ENCODE peak calls at places on chromosomes 1 and 21, in five cellular contexts. P is GM20000; B is neural crest cell; T is tibial nerve; H is CD8-positive, alpha-beta T cell. X is an unnamed sample.

GRCh38 chr1:196059210-196059609 is 549.0 kb downstream of the KCNT2 start:
- DNase-seq in P (no peak), B (no peak), T (no peak), H (no peak), X (no peak)

GRCh38 chr21:23522750-23523149 is 2084.5 kb downstream of the MRPL39 start:
- DNase-seq in P (no peak), B (no peak), T (no peak), H (no peak), X (no peak)

GRCh38 chr1:9593492-9594465 is 5.1 kb downstream of the TMEM201 start:
- DNase-seq in P (peak), B (peak), T (no peak), H (no peak), X (peak)

GRCh38 chr21:32819702-32820101 is 48.1 kb upstream of the PAXBP1 start:
- DNase-seq in P (no peak), B (no peak), T (peak), H (no peak), X (no peak)

GRCh38 chr1:172906778-172907592 is 143.8 kb downstream of the TNFSF18 start:
- DNase-seq in P (no peak), B (no peak), T (no peak), H (no peak), X (no peak)

GRCh38 chr1:43267818-43268425 is 1.9 kb upstream of the TMEM125 start:
- DNase-seq in P (no peak), B (no peak), T (no peak), H (no peak), X (no peak)

GRCh38 chr1:12309783-12310742 is 80.2 kb downstream of the VPS13D start:
- DNase-seq in P (no peak), B (no peak), T (no peak), H (no peak), X (no peak)

GRCh38 chr21:42830456-42831455 is 48.6 kb downstream of the WDR4 start:
- DNase-seq in P (no peak), B (no peak), T (no peak), H (no peak), X (peak)

GRCh38 chr1:108865316-108865910 is 8.5 kb upstream of the AKNAD1 start:
- DNase-seq in P (no peak), B (no peak), T (no peak), H (no peak), X (no peak)

GRCh38 chr1:229229137-229229720 is 41.7 kb upstream of the RAB4A start:
- DNase-seq in P (no peak), B (no peak), T (no peak), H (no peak), X (no peak)

GRCh38 chr21:45695086-45695485 is 51.6 kb downstream of the PCBP3 start:
- DNase-seq in P (no peak), B (no peak), T (no peak), H (no peak), X (no peak)

GRCh38 chr1:19514391-19514831 is 29.1 kb upstream of the CAPZB start:
- DNase-seq in P (no peak), B (no peak), T (peak), H (no peak), X (no peak)

GRCh38 chr1:58515794-58516401 is 30.6 kb downstream of the OMA1 start:
- DNase-seq in P (peak), B (peak), T (no peak), H (no peak), X (no peak)

GRCh38 chr21:34336245-34336644 is 27.6 kb upstream of the KCNE2 start:
- DNase-seq in P (no peak), B (no peak), T (no peak), H (no peak), X (no peak)

GRCh38 chr1:94096797-94097549 is 24.0 kb downstream of the ABCA4 start:
- DNase-seq in P (no peak), B (no peak), T (peak), H (no peak), X (no peak)

GRCh38 chr1:2210786-2211185 is 16.2 kb upstream of the FAAP20 start:
- DNase-seq in P (no peak), B (no peak), T (no peak), H (no peak), X (no peak)

GRCh38 chr1:235054466-235054865 is 74.2 kb downstream of the TOMM20 start:
- DNase-seq in P (no peak), B (no peak), T (no peak), H (no peak), X (no peak)

GRCh38 chr1:55313903-55314302 is 98.7 kb upstream of the USP24 start:
- DNase-seq in P (no peak), B (no peak), T (no peak), H (no peak), X (no peak)

GRCh38 chr21:44444286-44444931 is 10.9 kb upstream of the LRRC3 start:
- DNase-seq in P (no peak), B (peak), T (no peak), H (no peak), X (peak)

GRCh38 chr1:173888749-173889148 is 20.6 kb downstream of the ZBTB37 start:
- DNase-seq in P (no peak), B (no peak), T (no peak), H (no peak), X (no peak)

GRCh38 chr1:168081373-168082007 is 55.2 kb downstream of the GPR161 start:
- DNase-seq in P (no peak), B (no peak), T (no peak), H (no peak), X (no peak)

GRCh38 chr1:117587479-117588356 is 18.1 kb upstream of the TENT5C start:
- DNase-seq in P (no peak), B (no peak), T (no peak), H (no peak), X (no peak)

GRCh38 chr1:19859876-19860275 is 22.3 kb upstream of the OTUD3 start:
- DNase-seq in P (no peak), B (no peak), T (no peak), H (no peak), X (no peak)

GRCh38 chr1:93591833-93592635 is 89.6 kb downstream of the BCAR3 start:
- DNase-seq in P (peak), B (no peak), T (no peak), H (no peak), X (peak)

GRCh38 chr1:116820362-116820761 is 66.1 kb downstream of the CD2 start:
- DNase-seq in P (no peak), B (no peak), T (no peak), H (no peak), X (no peak)

GRCh38 chr1:227887697-227888403 is 59.9 kb downstream of the WNT9A start:
- DNase-seq in P (no peak), B (no peak), T (peak), H (no peak), X (peak)

GRCh38 chr1:76006234-76006633 is 68.3 kb upstream of the ST6GALNAC3 start:
- DNase-seq in P (no peak), B (no peak), T (no peak), H (no peak), X (no peak)

GRCh38 chr1:95048332-95048731 is 24.4 kb downstream of the ALG14 start:
- DNase-seq in P (no peak), B (no peak), T (no peak), H (no peak), X (no peak)

GRCh38 chr1:96492236-96492635 is 229.3 kb upstream of the PTBP2 start:
- DNase-seq in P (no peak), B (no peak), T (no peak), H (no peak), X (no peak)

GRCh38 chr1:49052102-49052501 is 275.4 kb upstream of the BEND5 start:
- DNase-seq in P (no peak), B (no peak), T (no peak), H (no peak), X (no peak)

GRCh38 chr1:178580096-178580495 is 67.2 kb downstream of the TEX35 start:
- DNase-seq in P (no peak), B (no peak), T (no peak), H (no peak), X (no peak)

GRCh38 chr1:32489774-32490454 is 25.0 kb downstream of the ZBTB8B start:
- DNase-seq in P (no peak), B (no peak), T (no peak), H (no peak), X (no peak)

GRCh38 chr1:205932776-205933175 is 10.5 kb downstream of the SLC26A9 start:
- DNase-seq in P (no peak), B (no peak), T (no peak), H (no peak), X (no peak)

GRCh38 chr1:6646499-6647148 is 22.0 kb downstream of the THAP3 start:
- DNase-seq in P (peak), B (no peak), T (no peak), H (no peak), X (no peak)

GRCh38 chr21:35236090-35236489 is 187.0 kb upstream of the RUNX1 start:
- DNase-seq in P (peak), B (no peak), T (no peak), H (no peak), X (no peak)

GRCh38 chr1:109739738-109740614 is 862 bp downstream of the GSTM3 start:
- DNase-seq in P (peak), B (peak), T (peak), H (peak), X (peak)

GRCh38 chr1:152743371-152744145 is 14.3 kb upstream of the KPRP start:
- DNase-seq in P (no peak), B (no peak), T (no peak), H (no peak), X (no peak)

GRCh38 chr1:67130673-67131072 is 4.1 kb downstream of the C1orf141 start:
- DNase-seq in P (no peak), B (no peak), T (no peak), H (no peak), X (no peak)

GRCh38 chr1:67126974-67127373 is 7.8 kb downstream of the C1orf141 start:
- DNase-seq in P (no peak), B (no peak), T (no peak), H (no peak), X (no peak)

GRCh38 chr1:67124455-67124854 is 10.3 kb downstream of the C1orf141 start:
- DNase-seq in P (no peak), B (no peak), T (no peak), H (no peak), X (no peak)

GRCh38 chr1:67120855-67121619 is 13.7 kb downstream of the C1orf141 start:
- DNase-seq in P (no peak), B (no peak), T (no peak), H (no peak), X (no peak)

GRCh38 chr1:67126111-67126746 is 8.5 kb downstream of the C1orf141 start:
- DNase-seq in P (no peak), B (no peak), T (no peak), H (no peak), X (no peak)
- TF ChIP-seq CTCF in P (no peak), B (no peak), T (no peak), H (no peak), X (no peak)

GRCh38 chr1:14853518-14853917 is 255.0 kb downstream of the KAZN start:
- DNase-seq in P (no peak), B (no peak), T (no peak), H (no peak), X (no peak)

GRCh38 chr1:14855824-14856223 is 257.3 kb downstream of the KAZN start:
- DNase-seq in P (no peak), B (no peak), T (no peak), H (no peak), X (no peak)

GRCh38 chr1:14857436-14858195 is 259.1 kb downstream of the KAZN start:
- DNase-seq in P (no peak), B (no peak), T (no peak), H (no peak), X (no peak)

GRCh38 chr1:14852301-14852700 is 253.8 kb downstream of the KAZN start:
- DNase-seq in P (no peak), B (no peak), T (no peak), H (no peak), X (no peak)

DNA sequence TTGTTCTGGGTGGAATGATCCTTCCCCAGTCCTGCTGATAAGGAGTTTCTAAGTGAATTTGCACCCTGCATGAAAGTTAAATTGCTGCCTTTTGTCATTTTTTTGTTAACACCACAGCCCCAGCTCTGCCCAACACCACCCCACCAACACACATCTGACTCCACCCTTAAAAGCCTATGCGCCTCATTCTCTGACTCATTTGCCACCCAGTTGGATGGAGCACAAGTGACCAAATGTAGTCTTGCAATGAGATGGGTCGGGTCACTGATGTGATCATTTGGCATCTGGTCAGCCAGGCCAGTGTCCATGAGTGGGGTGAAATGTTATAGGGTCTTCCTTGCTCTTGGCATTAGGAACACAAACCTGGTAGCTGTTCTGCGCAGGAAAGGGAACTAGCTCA is 256.8 kb downstream of the KAZN start:
- DNase-seq in P (no peak), B (no peak), T (no peak), H (no peak), X (no peak)
- TF ChIP-seq CTCF in P (no peak), B (no peak), T (no peak), H (no peak), X (no peak)

GRCh38 chr1:31161571-31161970 is 78.1 kb downstream of the NKAIN1 start:
- DNase-seq in P (no peak), B (no peak), T (no peak), H (no peak), X (no peak)
- TF ChIP-seq CTCF in P (no peak), B (no peak), T (no peak), H (no peak), X (no peak)

GRCh38 chr1:38958967-38959366 is 17.3 kb upstream of the RHBDL2 start:
- DNase-seq in P (no peak), B (no peak), T (no peak), H (no peak), X (no peak)

GRCh38 chr1:38962113-38962512 is 20.5 kb upstream of the RHBDL2 start:
- DNase-seq in P (no peak), B (no peak), T (no peak), H (no peak), X (no peak)

GRCh38 chr1:38962560-38962959 is 20.9 kb upstream of the RHBDL2 start:
- DNase-seq in P (no peak), B (no peak), T (no peak), H (no peak), X (no peak)

DNA sequence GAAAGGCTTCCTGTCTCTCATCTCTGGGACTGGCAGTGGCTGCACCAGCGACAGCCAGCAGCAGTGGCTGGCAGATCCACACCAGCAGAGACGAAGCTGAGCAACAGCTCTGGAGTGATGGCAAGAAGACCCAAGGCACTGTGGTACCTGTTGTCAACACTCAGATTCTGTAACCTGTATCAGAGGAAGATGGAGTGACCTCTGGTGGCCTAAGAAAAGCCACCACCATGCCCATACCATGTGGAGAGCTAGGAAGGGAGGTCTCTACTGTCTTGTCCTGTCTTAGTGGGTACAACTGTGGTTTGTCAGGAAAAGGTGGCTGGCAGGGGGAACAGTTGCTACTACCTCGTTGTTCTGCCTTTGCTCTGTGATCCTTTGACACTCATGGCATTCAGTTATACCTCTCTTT is 22.5 kb upstream of the RHBDL2 start:
- DNase-seq in P (peak), B (no peak), T (no peak), H (no peak), X (no peak)
- TF ChIP-seq CTCF in P (no peak), B (no peak), T (no peak), H (no peak), X (no peak)

DNA sequence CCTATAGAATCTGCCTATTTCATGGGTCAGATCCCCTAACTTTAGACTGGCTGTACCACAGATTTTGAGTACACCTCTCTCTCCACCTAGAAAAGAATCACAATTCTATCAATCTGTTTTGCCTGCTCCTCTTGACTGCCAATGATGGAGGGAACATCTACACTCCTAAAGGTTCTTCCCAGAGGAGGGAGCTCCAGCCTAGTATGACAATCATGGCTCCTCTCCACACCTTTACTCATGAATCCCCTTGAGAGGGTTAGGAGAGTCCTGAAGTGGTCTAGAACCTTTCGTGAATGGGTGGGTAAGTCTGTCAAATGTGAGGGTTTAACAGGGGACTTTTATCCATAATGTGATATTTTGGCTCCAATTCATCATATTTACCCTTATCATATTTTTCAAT is 48.0 kb downstream of the DNAI4 start:
- DNase-seq in P (no peak), B (no peak), T (no peak), H (no peak), X (no peak)
- TF ChIP-seq CTCF in P (no peak), B (no peak), T (no peak), H (no peak), X (no peak)

GRCh38 chr1:157227700-157228099 is 89.5 kb upstream of the ETV3 start:
- DNase-seq in P (no peak), B (no peak), T (no peak), H (no peak), X (no peak)
- TF ChIP-seq CTCF in P (no peak), B (no peak), T (no peak), H (no peak), X (no peak)

GRCh38 chr1:160162936-160163335 is 11.5 kb downstream of the ATP1A4 start:
- DNase-seq in P (no peak), B (no peak), T (no peak), H (no peak), X (no peak)

GRCh38 chr1:160159846-160160245 is 8.4 kb downstream of the ATP1A4 start:
- DNase-seq in P (no peak), B (no peak), T (no peak), H (no peak), X (no peak)

GRCh38 chr1:160163612-160164011 is 12.2 kb downstream of the ATP1A4 start:
- DNase-seq in P (no peak), B (no peak), T (no peak), H (no peak), X (no peak)

GRCh38 chr1:160164121-160164520 is 12.7 kb downstream of the ATP1A4 start:
- DNase-seq in P (no peak), B (no peak), T (no peak), H (no peak), X (no peak)

GRCh38 chr1:160161965-160162705 is 10.7 kb downstream of the ATP1A4 start:
- DNase-seq in P (peak), B (peak), T (no peak), H (no peak), X (no peak)
- TF ChIP-seq CTCF in P (peak), B (peak), T (peak), H (no peak), X (no peak)

GRCh38 chr1:222387020-222387816 is 160.7 kb downstream of the HHIPL2 start:
- DNase-seq in P (no peak), B (peak), T (no peak), H (no peak), X (no peak)
- TF ChIP-seq CTCF in P (peak), B (peak), T (no peak), H (no peak), X (no peak)

DNA sequence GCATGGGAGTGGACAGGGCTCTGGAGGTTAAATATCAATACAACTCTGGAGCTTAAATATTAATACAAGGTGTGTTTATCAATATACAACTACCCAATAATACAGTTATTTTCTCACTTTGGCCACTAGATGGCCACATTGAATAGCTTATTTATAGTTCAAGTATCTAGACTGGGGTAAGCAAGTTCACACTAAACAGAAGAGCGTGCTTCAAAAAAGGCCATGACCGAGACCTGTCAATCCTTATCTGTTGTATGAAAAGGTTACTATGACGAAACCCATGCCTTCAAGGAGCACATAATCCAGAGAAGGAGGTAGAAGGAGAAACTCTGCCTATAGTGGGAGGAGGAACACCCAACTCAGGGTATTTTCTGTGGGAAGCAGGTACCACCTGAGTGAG is 29.1 kb downstream of the CHML start:
- DNase-seq in P (peak), B (no peak), T (no peak), H (no peak), X (no peak)
- TF ChIP-seq CTCF in P (no peak), B (peak), T (peak), H (peak), X (peak)

DNA sequence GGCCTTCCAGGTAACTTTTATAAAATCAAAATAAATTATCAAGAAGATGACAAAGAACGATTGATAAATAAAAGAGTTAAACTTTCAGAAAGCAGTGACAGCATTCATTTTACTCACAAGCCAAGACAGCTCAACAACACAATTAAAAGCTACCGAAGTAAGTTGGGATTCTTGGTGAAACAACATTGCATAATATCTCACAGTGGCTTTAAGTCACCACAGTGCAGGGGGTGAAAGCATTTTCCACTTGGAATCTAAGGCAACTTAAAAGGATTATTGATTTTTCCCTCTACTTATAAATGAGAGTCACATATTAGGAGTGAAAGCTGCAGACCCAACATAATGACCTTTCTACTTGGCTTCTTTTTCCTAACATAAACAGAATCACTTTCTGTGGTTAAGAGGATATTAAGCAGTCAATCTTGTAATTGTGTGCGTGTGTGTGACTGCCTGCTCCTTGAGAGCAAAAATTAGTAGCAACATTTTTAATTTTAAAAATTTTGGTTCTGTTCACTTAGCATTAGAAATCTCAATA is 536.6 kb upstream of the CXADR start:
- DNase-seq in P (no peak), B (no peak), T (no peak), H (no peak), X (no peak)
- TF ChIP-seq CTCF in P (no peak), B (no peak), T (no peak), H (no peak), X (no peak)

X was measured in mesothelial cell of epicardium.